ENCODE peak calls at places on chromosomes 6 and 20, in ten cellular contexts. A is adrenal gland, W is cardiac muscle cell, M is right atrium auricular region, C is cardiac fibroblast, J is choroid plexus epithelial cell, B is fibroblast of lung, I is ovary, S is HCT116, K is foreskin fibroblast. Z is an unnamed sample.

GRCh38 chr6:9128970-9129369 is 693.6 kb upstream of the SLC35B3 start:
- DNase-seq in I (no peak), M (no peak), K (no peak), S (no peak), C (no peak), J (no peak), A (no peak), B (no peak), W (no peak), Z (no peak)

GRCh38 chr20:19932170-19932667 is 84.9 kb upstream of the NAA20 start:
- DNase-seq in M (peak; percentile 78), S (no peak), B (peak; percentile 84), J (peak; percentile 82), A (peak; percentile 29), W (no peak), K (peak; percentile 91), I (no peak), C (peak; percentile 90), Z (peak; percentile 96)

GRCh38 chr20:34246126-34246626 is 5.0 kb downstream of the ASIP start:
- DNase-seq in C (no peak), M (no peak), K (no peak), I (no peak), B (no peak), S (no peak), J (peak; percentile 68), A (no peak), W (no peak), Z (peak; percentile 24)

GRCh38 chr20:46043556-46043955 is 14.5 kb downstream of the SLC12A5 start:
- DNase-seq in B (no peak), K (no peak), J (no peak), A (no peak), C (no peak), M (no peak), I (no peak), S (no peak), W (no peak), Z (no peak)

GRCh38 chr6:16487953-16488674 is 249.7 kb downstream of the GMPR start:
- DNase-seq in W (no peak), M (no peak), I (no peak), C (no peak), A (no peak), K (no peak), J (no peak), S (no peak), B (no peak), Z (no peak)

GRCh38 chr6:141401168-141401567 is 731.6 kb upstream of the GJE1 start:
- DNase-seq in W (no peak), K (peak; percentile 39), C (peak; percentile 7), J (peak; percentile 14), B (peak; percentile 55), S (no peak), M (no peak), A (no peak), I (no peak), Z (peak; percentile 82)

GRCh38 chr6:26336355-26337198 is 28.4 kb upstream of the BTN3A2 start:
- DNase-seq in A (no peak), M (no peak), W (no peak), S (no peak), C (peak; percentile 70), K (peak; percentile 81), I (no peak), J (peak; percentile 66), B (peak; percentile 71), Z (peak; percentile 62)

GRCh38 chr6:37209461-37210205 is 39.7 kb downstream of the PIM1 start:
- DNase-seq in A (no peak), J (no peak), I (no peak), C (no peak), B (no peak), K (no peak), S (no peak), M (no peak), W (no peak), Z (no peak)

GRCh38 chr20:51860015-51860882 is 57.9 kb upstream of the SALL4 start:
- DNase-seq in J (peak; percentile 25), W (no peak), C (peak; percentile 47), M (no peak), S (no peak), A (no peak), I (no peak), B (peak; percentile 55), K (peak; percentile 43), Z (peak; percentile 86)

GRCh38 chr20:20363449-20364015 is 4.4 kb upstream of the INSM1 start:
- DNase-seq in J (no peak), M (no peak), W (peak; percentile 5), I (no peak), K (no peak), S (no peak), A (no peak), C (no peak), B (no peak), Z (no peak)

GRCh38 chr6:5490495-5491069 is 229.3 kb downstream of the FARS2 start:
- DNase-seq in B (no peak), A (no peak), C (no peak), J (no peak), S (no peak), W (no peak), M (no peak), K (no peak), I (no peak), Z (no peak)

GRCh38 chr6:14270142-14270893 is 152.7 kb downstream of the CD83 start:
- DNase-seq in J (no peak), B (no peak), M (no peak), S (no peak), A (no peak), W (no peak), C (no peak), I (no peak), K (no peak), Z (no peak)

GRCh38 chr6:33621396-33622388 is 570 bp downstream of the ITPR3 start:
- DNase-seq in K (peak; percentile 78), B (no peak), J (no peak), M (no peak), I (peak; percentile 72), C (peak; percentile 46), W (no peak), S (no peak), A (peak; percentile 57), Z (peak; percentile 39)

GRCh38 chr6:140729521-140729920 is 1355.1 kb upstream of the CITED2 start:
- DNase-seq in S (no peak), A (no peak), K (no peak), W (no peak), M (no peak), C (no peak), J (no peak), B (no peak), I (no peak), Z (peak; percentile 47)

GRCh38 chr6:99521557-99522286 is 6.5 kb upstream of the USP45 start:
- DNase-seq in A (peak; percentile 34), J (peak; percentile 86), W (peak; percentile 23), C (peak; percentile 79), S (no peak), M (peak; percentile 64), B (peak; percentile 74), K (peak; percentile 84), I (peak; percentile 46), Z (peak; percentile 77)

GRCh38 chr6:167094820-167095637 is 27.9 kb upstream of the CCR6 start:
- DNase-seq in M (no peak), A (no peak), J (no peak), B (no peak), K (no peak), I (no peak), S (no peak), W (no peak), C (no peak), Z (no peak)

GRCh38 chr6:38808039-38808438 is 92.9 kb downstream of the DNAH8 start:
- DNase-seq in I (no peak), J (no peak), W (no peak), S (no peak), M (no peak), C (no peak), K (no peak), A (no peak), B (no peak), Z (no peak)

GRCh38 chr20:22578221-22579118 is 5.9 kb downstream of the FOXA2 start:
- DNase-seq in C (no peak), K (no peak), A (no peak), M (no peak), B (no peak), J (no peak), I (no peak), S (no peak), W (peak; percentile 16), Z (no peak)

GRCh38 chr20:22576273-22576672 is 8.1 kb downstream of the FOXA2 start:
- DNase-seq in B (no peak), J (no peak), M (no peak), A (no peak), K (no peak), I (no peak), S (no peak), C (no peak), W (no peak), Z (no peak)

GRCh38 chr20:22576733-22577514 is 7.4 kb downstream of the FOXA2 start:
- DNase-seq in I (no peak), K (no peak), C (no peak), W (no peak), J (no peak), A (no peak), M (no peak), S (no peak), B (no peak), Z (no peak)

GRCh38 chr20:22579119-22579427 is 5.3 kb downstream of the FOXA2 start:
- DNase-seq in M (no peak), A (no peak), W (no peak), C (no peak), J (no peak), I (no peak), K (no peak), S (no peak), B (no peak), Z (no peak)

GRCh38 chr20:22577515-22578220 is 6.7 kb downstream of the FOXA2 start:
- DNase-seq in S (no peak), K (no peak), I (no peak), B (no peak), A (no peak), M (no peak), J (no peak), C (no peak), W (no peak), Z (no peak)
- H3K4me3 ChIP-seq in S (no peak overlapping the region), K (no peak overlapping the region), I (no peak overlapping the region), B (no peak overlapping the region), A (no peak overlapping the region), M (no peak overlapping the region), J (no peak overlapping the region), C (no peak overlapping the region), W (no peak overlapping the region), Z (no peak overlapping the region)

GRCh38 chr6:70520575-70520974 is 46.2 kb upstream of the SDHAF4 start:
- DNase-seq in B (peak; percentile 36), W (no peak), K (peak; percentile 17), S (no peak), C (peak; percentile 41), J (peak; percentile 47), A (no peak), M (no peak), I (no peak), Z (peak; percentile 10)
- TF ChIP-seq CTCF in B (peak; percentile 11), W (peak; percentile 35), K (peak; percentile 30), S (peak; percentile 47), C (peak; percentile 31), J (peak; percentile 48), A (peak; percentile 26), M (no peak), I (no peak), Z (peak; percentile 45)

GRCh38 chr6:108168026-108168463 is 2.2 kb downstream of the NR2E1 start:
- DNase-seq in W (no peak), S (no peak), B (no peak), A (no peak), M (no peak), I (no peak), C (no peak), K (no peak), J (no peak), Z (no peak)
- H3K4me3 ChIP-seq in W (no peak overlapping the region), S (no peak overlapping the region), B (no peak overlapping the region), A (no peak overlapping the region), M (peak overlapping the region; percentile 8), I (no peak overlapping the region), C (no peak overlapping the region), K (no peak overlapping the region), J (no peak overlapping the region), Z (no peak overlapping the region)

GRCh38 chr6:31356216-31356945 is 598 bp downstream of the HLA-B start:
- DNase-seq in B (peak; percentile 30), K (peak; percentile 60), J (peak; percentile 19), I (peak; percentile 64), S (no peak), C (peak; percentile 36), A (peak; percentile 29), W (no peak), M (no peak), Z (peak; percentile 23)
- TF ChIP-seq CTCF in B (peak; percentile 5), K (no peak), J (no peak), I (no peak), S (no peak), C (no peak), A (no peak), W (no peak), M (no peak), Z (no peak)